ENCODE peak calls at places on chromosome 16, in seven cellular contexts. A is A549, M is esophagus muscularis mucosa, O is sigmoid colon, P is stomach, B is ovary, K is tibial nerve. D is an unnamed sample.

GRCh38 chr16:25171390-25171789 is 45.4 kb upstream of the AQP8 start:
- DNase-seq in M (no peak), B (no peak), P (no peak), A (no peak), O (no peak), K (no peak), D (no peak)

GRCh38 chr16:15888072-15888976 is at the start of gene CEP20:
- DNase-seq in M (peak; percentile 100), O (peak; percentile 100), B (peak; percentile 100), K (peak; percentile 99), A (peak; percentile 99), P (peak; percentile 100), D (peak; percentile 100)

GRCh38 chr16:50271148-50272041 is 5.0 kb downstream of the ADCY7 start:
- DNase-seq in B (peak; percentile 70), K (no peak), A (no peak), O (peak; percentile 58), P (no peak), M (no peak), D (no peak)

GRCh38 chr16:85401370-85401916 is 211.7 kb upstream of the GSE1 start:
- DNase-seq in A (no peak), K (no peak), M (no peak), O (peak; percentile 58), P (no peak), B (peak; percentile 30), D (no peak)

GRCh38 chr16:12758031-12758669 is 45.5 kb downstream of the CPPED1 start:
- DNase-seq in M (no peak), K (no peak), B (no peak), O (no peak), A (no peak), P (no peak), D (no peak)

GRCh38 chr16:12260647-12261262 is 284.2 kb downstream of the SNX29 start:
- DNase-seq in P (no peak), A (peak; percentile 71), O (no peak), K (no peak), B (peak; percentile 67), M (no peak), D (no peak)

GRCh38 chr16:19223235-19223847 is 55.3 kb downstream of the SYT17 start:
- DNase-seq in M (no peak), P (peak; percentile 81), O (no peak), B (no peak), K (peak; percentile 19), A (peak; percentile 46), D (peak; percentile 14)

GRCh38 chr16:13036600-13036999 is 135.2 kb downstream of the SHISA9 start:
- DNase-seq in K (peak; percentile 36), O (no peak), P (peak; percentile 27), B (no peak), A (peak; percentile 30), M (no peak), D (peak; percentile 67)

GRCh38 chr16:80693553-80693952 is 110.8 kb downstream of the CDYL2 start:
- DNase-seq in B (no peak), P (no peak), A (no peak), M (peak; percentile 21), O (no peak), K (no peak), D (no peak)

GRCh38 chr16:57627184-57627871 is 1.1 kb upstream of the ADGRG1 start:
- DNase-seq in O (no peak), B (no peak), P (no peak), A (peak; percentile 79), M (no peak), K (no peak), D (peak; percentile 84)

GRCh38 chr16:25443994-25444393 is 186.3 kb upstream of the ZKSCAN2 start:
- DNase-seq in P (no peak), B (no peak), O (no peak), A (no peak), K (no peak), M (peak; percentile 19), D (no peak)

GRCh38 chr16:81237942-81238295 is 570 bp upstream of the BCO1 start:
- DNase-seq in A (no peak), K (no peak), B (no peak), M (no peak), P (no peak), O (no peak), D (no peak)

GRCh38 chr16:68244481-68244902 is 681 bp upstream of the PLA2G15 start:
- DNase-seq in A (no peak), K (no peak), B (no peak), P (no peak), M (no peak), O (no peak), D (no peak)
- H3K27ac ChIP-seq in A (peak overlapping the region; percentile 69), K (no peak overlapping the region), B (no peak overlapping the region), P (peak overlapping the region; percentile 67), M (peak overlapping the region; percentile 79), O (peak overlapping the region; percentile 75), D (no peak overlapping the region)

DNA sequence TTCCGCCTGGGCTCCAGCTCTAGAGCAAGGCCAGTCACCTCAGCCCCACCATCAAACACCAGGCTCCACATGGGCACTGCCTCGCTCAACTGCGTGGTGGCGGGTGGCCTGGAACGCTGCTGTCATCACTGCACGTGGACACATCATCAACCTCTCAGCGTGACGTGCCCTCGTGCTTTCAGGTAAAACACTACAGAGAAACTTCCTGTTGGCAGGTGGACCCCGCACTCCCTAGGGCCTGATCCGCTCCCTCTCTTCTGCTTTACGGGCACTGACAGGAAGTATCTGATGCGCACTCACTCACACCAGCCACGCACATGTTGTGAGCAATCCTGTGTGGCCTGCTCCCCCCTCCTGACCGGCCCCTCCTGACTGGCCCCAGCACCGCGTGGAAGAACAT is 87.4 kb downstream of the ANKRD11 start:
- DNase-seq in O (no peak), M (no peak), P (no peak), K (no peak), B (no peak), A (no peak), D (no peak)
- TF ChIP-seq POLR2A in O (no peak), M (no peak), P (no peak), K (no peak), B (no peak), A (no peak), D (no peak)

GRCh38 chr16:20916289-20916688 is 15.7 kb downstream of the LYRM1 start:
- DNase-seq in M (no peak), B (no peak), A (no peak), K (no peak), O (no peak), P (no peak), D (no peak)

GRCh38 chr16:20916927-20917326 is 16.4 kb downstream of the LYRM1 start:
- DNase-seq in M (no peak), A (no peak), P (no peak), K (no peak), O (no peak), B (no peak), D (no peak)

GRCh38 chr16:20920091-20920490 is 19.5 kb downstream of the LYRM1 start:
- DNase-seq in M (no peak), B (no peak), K (no peak), A (no peak), P (no peak), O (no peak), D (no peak)

GRCh38 chr16:20920799-20921198 is 20.2 kb downstream of the LYRM1 start:
- DNase-seq in P (no peak), B (no peak), O (no peak), A (no peak), K (no peak), M (no peak), D (no peak)

DNA sequence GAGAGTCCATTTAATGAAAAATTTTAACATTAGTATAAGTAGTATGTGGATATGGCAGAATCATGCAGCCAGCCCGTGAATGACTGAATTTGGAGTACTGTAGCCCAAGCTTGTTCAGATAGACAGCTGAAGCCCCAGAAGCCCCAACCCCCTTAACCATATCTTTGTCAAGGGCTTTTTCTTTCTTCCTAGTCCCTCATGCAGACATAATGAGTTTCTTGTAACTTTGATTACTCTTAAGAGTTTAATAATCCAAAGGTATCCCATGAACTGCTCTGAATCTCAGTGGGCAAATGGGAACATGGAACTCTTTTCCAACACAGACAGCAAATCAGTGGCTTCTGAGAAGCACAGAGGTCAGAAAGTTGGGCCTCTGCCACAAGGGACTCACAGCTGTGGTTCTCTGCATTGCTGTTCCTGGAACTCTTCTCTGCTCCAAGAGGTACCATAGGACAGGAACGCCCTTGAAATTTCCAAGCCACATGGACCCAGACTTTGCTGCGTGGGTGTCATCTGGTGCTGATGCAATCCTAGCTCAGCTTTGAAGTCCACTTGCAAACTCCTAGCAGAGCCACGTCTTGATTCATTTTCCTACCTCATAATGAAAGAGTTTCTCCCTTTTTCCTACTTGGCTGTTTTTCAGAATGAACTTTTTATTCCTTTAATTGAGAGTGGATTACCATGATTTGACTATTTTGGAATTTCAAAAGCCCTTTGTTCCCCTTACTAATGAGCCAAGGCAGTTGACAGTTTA is 18.1 kb downstream of the LYRM1 start:
- DNase-seq in A (no peak), B (no peak), K (peak; percentile 47), O (peak; percentile 77), P (no peak), M (no peak), D (no peak)
- H3K27ac ChIP-seq in A (no peak overlapping the region), B (no peak overlapping the region), K (no peak overlapping the region), O (no peak overlapping the region), P (no peak overlapping the region), M (no peak overlapping the region), D (no peak overlapping the region)

GRCh38 chr16:26531290-26531730 is 535.4 kb upstream of the C16orf82 start:
- DNase-seq in K (no peak), O (no peak), B (no peak), M (peak; percentile 57), P (no peak), A (no peak), D (no peak)
- TF ChIP-seq POLR2A in K (no peak), O (no peak), B (no peak), M (no peak), P (no peak), A (no peak), D (no peak)

DNA sequence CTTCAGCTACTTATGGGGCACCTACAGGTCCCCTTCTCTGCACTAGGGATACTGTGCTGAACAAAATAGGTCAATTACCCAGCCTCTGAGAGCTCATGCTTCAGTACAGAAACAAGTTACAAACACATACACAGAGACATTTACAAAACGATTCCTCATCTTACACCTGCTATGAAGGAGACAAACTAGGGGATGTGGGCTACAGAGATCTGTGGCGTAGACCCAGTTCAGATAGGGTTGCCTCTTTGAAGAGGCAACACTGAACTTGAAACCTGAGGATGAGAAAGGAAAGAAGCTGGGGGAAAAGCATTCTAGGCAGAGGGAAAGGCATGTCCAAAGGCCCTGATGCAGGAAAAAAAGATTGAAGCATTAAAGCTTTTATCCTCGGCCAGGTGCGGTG is 5.2 kb downstream of the IL21R start:
- DNase-seq in O (no peak), M (no peak), B (no peak), K (no peak), P (no peak), A (no peak), D (no peak)
- H3K27ac ChIP-seq in O (no peak overlapping the region), M (no peak overlapping the region), B (no peak overlapping the region), K (no peak overlapping the region), P (no peak overlapping the region), A (no peak overlapping the region), D (no peak overlapping the region)

DNA sequence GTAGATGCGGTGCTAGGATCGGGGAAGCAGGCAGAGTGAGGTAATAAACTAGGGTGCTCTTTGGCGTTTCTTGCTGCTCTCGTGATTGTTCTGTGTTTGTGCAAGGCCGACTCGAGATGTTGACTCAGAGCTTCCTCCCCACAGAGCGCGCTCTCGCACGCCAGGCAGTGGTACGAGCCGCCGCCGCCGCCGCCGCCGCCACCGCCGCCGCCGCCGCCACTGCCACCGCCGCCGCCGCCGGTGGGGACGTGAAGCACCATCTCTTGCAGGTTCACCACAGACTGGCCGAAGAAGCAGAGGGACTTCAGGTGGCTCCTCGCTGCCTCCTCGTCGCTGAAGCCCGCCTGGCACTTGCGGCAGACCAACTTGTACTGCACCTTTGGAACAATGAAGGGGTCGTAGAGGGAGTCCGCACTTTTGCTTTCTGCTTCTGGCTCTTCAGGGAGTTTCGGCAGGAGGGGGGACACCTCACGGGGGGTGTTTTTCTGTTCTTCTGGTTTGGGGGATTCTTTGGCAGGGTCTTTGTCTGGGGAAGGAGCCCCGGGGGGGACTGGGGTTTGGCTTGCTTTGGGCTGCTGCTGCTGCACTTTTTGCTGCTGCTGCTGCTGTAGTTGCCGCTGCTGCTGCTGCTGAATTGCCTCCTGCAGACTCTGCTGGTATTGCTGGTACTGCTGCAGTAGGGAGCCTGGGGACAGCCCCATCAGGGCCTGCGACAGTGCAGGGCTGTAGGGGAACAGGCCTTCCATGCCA is 260.2 kb downstream of the ZFHX3 start:
- DNase-seq in P (peak; percentile 77), B (peak; percentile 68), K (peak; percentile 78), O (peak; percentile 90), M (peak; percentile 93), A (no peak), D (peak; percentile 87)
- TF ChIP-seq POLR2A in P (no peak), B (peak; percentile 59), K (peak; percentile 51), O (no peak), M (no peak), A (no peak), D (peak; percentile 73)